ENCODE peak calls at places on chromosomes 6 and 20, in seven cellular contexts. One of them, this sample, is unnamed.

GRCh38 chr20:63628246-63628975 is 1.5 kb upstream of the GMEB2 start:
- DNase-seq in small intestine: peak; percentile 74
- DNase-seq in HEK293T: peak; percentile 75
- DNase-seq in activated CD8-positive, alpha-beta T cell treated with anti-CD3 and anti-CD28 coated beads, Interleukin-2, amount 10 ng/mL, durations not matched to agents 7 days and 5 days: peak; percentile 78
- DNase-seq in natural killer cell: no peak
- DNase-seq in upper lobe of left lung: peak; percentile 68
- DNase-seq in T-helper 1 cell: no peak
- DNase-seq in this sample: no peak

GRCh38 chr6:146503096-146503495 is 40.5 kb upstream of the RAB32 start:
- DNase-seq in small intestine: no peak
- DNase-seq in HEK293T: no peak
- DNase-seq in T-helper 1 cell: no peak
- DNase-seq in activated CD8-positive, alpha-beta T cell treated with anti-CD3 and anti-CD28 coated beads, Interleukin-2, amount 10 ng/mL, durations not matched to agents 7 days and 5 days: no peak
- DNase-seq in upper lobe of left lung: no peak
- DNase-seq in natural killer cell: no peak
- DNase-seq in this sample: no peak

GRCh38 chr20:47379433-47380150 is 23.1 kb upstream of the ZMYND8 start:
- DNase-seq in upper lobe of left lung: no peak
- DNase-seq in activated CD8-positive, alpha-beta T cell treated with anti-CD3 and anti-CD28 coated beads, Interleukin-2, amount 10 ng/mL, durations not matched to agents 7 days and 5 days: no peak
- DNase-seq in HEK293T: no peak
- DNase-seq in small intestine: no peak
- DNase-seq in natural killer cell: no peak
- DNase-seq in T-helper 1 cell: no peak
- DNase-seq in this sample: no peak

GRCh38 chr6:137776786-137777185 is 90.3 kb upstream of the TNFAIP3 start:
- DNase-seq in HEK293T: no peak
- DNase-seq in natural killer cell: no peak
- DNase-seq in small intestine: no peak
- DNase-seq in upper lobe of left lung: no peak
- DNase-seq in T-helper 1 cell: no peak
- DNase-seq in activated CD8-positive, alpha-beta T cell treated with anti-CD3 and anti-CD28 coated beads, Interleukin-2, amount 10 ng/mL, durations not matched to agents 7 days and 5 days: no peak
- DNase-seq in this sample: no peak

GRCh38 chr20:57092112-57092899 is 174.1 kb downstream of the BMP7 start:
- DNase-seq in upper lobe of left lung: peak; percentile 54
- DNase-seq in T-helper 1 cell: peak; percentile 32
- DNase-seq in activated CD8-positive, alpha-beta T cell treated with anti-CD3 and anti-CD28 coated beads, Interleukin-2, amount 10 ng/mL, durations not matched to agents 7 days and 5 days: peak; percentile 74
- DNase-seq in small intestine: peak; percentile 55
- DNase-seq in HEK293T: peak; percentile 85
- DNase-seq in natural killer cell: peak; percentile 30
- DNase-seq in this sample: peak; percentile 82

GRCh38 chr6:144008501-144009245 is 614 bp upstream of the PLAGL1 start:
- DNase-seq in small intestine: no peak
- DNase-seq in natural killer cell: no peak
- DNase-seq in activated CD8-positive, alpha-beta T cell treated with anti-CD3 and anti-CD28 coated beads, Interleukin-2, amount 10 ng/mL, durations not matched to agents 7 days and 5 days: no peak
- DNase-seq in upper lobe of left lung: peak; percentile 33
- DNase-seq in T-helper 1 cell: no peak
- DNase-seq in HEK293T: no peak
- DNase-seq in this sample: no peak

GRCh38 chr6:159429427-159429826 is 260.2 kb downstream of the FNDC1 start:
- DNase-seq in activated CD8-positive, alpha-beta T cell treated with anti-CD3 and anti-CD28 coated beads, Interleukin-2, amount 10 ng/mL, durations not matched to agents 7 days and 5 days: no peak
- DNase-seq in upper lobe of left lung: no peak
- DNase-seq in HEK293T: no peak
- DNase-seq in small intestine: no peak
- DNase-seq in T-helper 1 cell: no peak
- DNase-seq in natural killer cell: no peak
- DNase-seq in this sample: no peak

GRCh38 chr20:5674176-5674660 is 76.0 kb upstream of the SHLD1 start:
- DNase-seq in activated CD8-positive, alpha-beta T cell treated with anti-CD3 and anti-CD28 coated beads, Interleukin-2, amount 10 ng/mL, durations not matched to agents 7 days and 5 days: no peak
- DNase-seq in upper lobe of left lung: no peak
- DNase-seq in T-helper 1 cell: no peak
- DNase-seq in HEK293T: no peak
- DNase-seq in small intestine: peak; percentile 16
- DNase-seq in natural killer cell: no peak
- DNase-seq in this sample: no peak

GRCh38 chr6:148873868-148874267 is 127.0 kb downstream of the UST start:
- DNase-seq in T-helper 1 cell: no peak
- DNase-seq in HEK293T: no peak
- DNase-seq in upper lobe of left lung: no peak
- DNase-seq in natural killer cell: no peak
- DNase-seq in activated CD8-positive, alpha-beta T cell treated with anti-CD3 and anti-CD28 coated beads, Interleukin-2, amount 10 ng/mL, durations not matched to agents 7 days and 5 days: no peak
- DNase-seq in small intestine: no peak
- DNase-seq in this sample: no peak

GRCh38 chr6:31473780-31474725 is 23.9 kb upstream of the MICB start:
- DNase-seq in HEK293T: no peak
- DNase-seq in small intestine: no peak
- DNase-seq in natural killer cell: no peak
- DNase-seq in activated CD8-positive, alpha-beta T cell treated with anti-CD3 and anti-CD28 coated beads, Interleukin-2, amount 10 ng/mL, durations not matched to agents 7 days and 5 days: peak; percentile 9
- DNase-seq in T-helper 1 cell: no peak
- DNase-seq in upper lobe of left lung: no peak
- DNase-seq in this sample: no peak

GRCh38 chr6:99588618-99589289 is 17.9 kb upstream of the PRDM13 start:
- DNase-seq in upper lobe of left lung: peak; percentile 82
- DNase-seq in T-helper 1 cell: peak; percentile 50
- DNase-seq in small intestine: peak; percentile 67
- DNase-seq in natural killer cell: no peak
- DNase-seq in HEK293T: peak; percentile 84
- DNase-seq in activated CD8-positive, alpha-beta T cell treated with anti-CD3 and anti-CD28 coated beads, Interleukin-2, amount 10 ng/mL, durations not matched to agents 7 days and 5 days: peak; percentile 77
- DNase-seq in this sample: no peak

GRCh38 chr6:154450498-154450897 is 60.0 kb downstream of the CNKSR3 start:
- DNase-seq in small intestine: no peak
- DNase-seq in activated CD8-positive, alpha-beta T cell treated with anti-CD3 and anti-CD28 coated beads, Interleukin-2, amount 10 ng/mL, durations not matched to agents 7 days and 5 days: no peak
- DNase-seq in T-helper 1 cell: no peak
- DNase-seq in natural killer cell: no peak
- DNase-seq in upper lobe of left lung: no peak
- DNase-seq in HEK293T: no peak
- DNase-seq in this sample: no peak

GRCh38 chr20:43459022-43459942 is 1.6 kb downstream of the SRSF6 start:
- DNase-seq in upper lobe of left lung: no peak
- DNase-seq in natural killer cell: no peak
- DNase-seq in activated CD8-positive, alpha-beta T cell treated with anti-CD3 and anti-CD28 coated beads, Interleukin-2, amount 10 ng/mL, durations not matched to agents 7 days and 5 days: peak; percentile 46
- DNase-seq in small intestine: peak; percentile 39
- DNase-seq in HEK293T: no peak
- DNase-seq in T-helper 1 cell: no peak
- DNase-seq in this sample: no peak

GRCh38 chr6:2192971-2193370 is 52.4 kb downstream of the GMDS start:
- DNase-seq in upper lobe of left lung: no peak
- DNase-seq in HEK293T: no peak
- DNase-seq in T-helper 1 cell: no peak
- DNase-seq in small intestine: no peak
- DNase-seq in natural killer cell: no peak
- DNase-seq in activated CD8-positive, alpha-beta T cell treated with anti-CD3 and anti-CD28 coated beads, Interleukin-2, amount 10 ng/mL, durations not matched to agents 7 days and 5 days: no peak
- DNase-seq in this sample: no peak

GRCh38 chr6:164690702-164691500 is 618.5 kb downstream of the C6orf118 start:
- DNase-seq in natural killer cell: no peak
- DNase-seq in small intestine: no peak
- DNase-seq in T-helper 1 cell: no peak
- DNase-seq in activated CD8-positive, alpha-beta T cell treated with anti-CD3 and anti-CD28 coated beads, Interleukin-2, amount 10 ng/mL, durations not matched to agents 7 days and 5 days: no peak
- DNase-seq in upper lobe of left lung: no peak
- DNase-seq in HEK293T: no peak
- DNase-seq in this sample: no peak

GRCh38 chr6:149477544-149477943 is 7.3 kb downstream of the ZC3H12D start:
- DNase-seq in activated CD8-positive, alpha-beta T cell treated with anti-CD3 and anti-CD28 coated beads, Interleukin-2, amount 10 ng/mL, durations not matched to agents 7 days and 5 days: no peak
- DNase-seq in small intestine: no peak
- DNase-seq in HEK293T: no peak
- DNase-seq in natural killer cell: no peak
- DNase-seq in T-helper 1 cell: no peak
- DNase-seq in upper lobe of left lung: no peak
- DNase-seq in this sample: no peak

GRCh38 chr6:163808231-163808630 is 393.7 kb downstream of the QKI start:
- DNase-seq in upper lobe of left lung: no peak
- DNase-seq in natural killer cell: no peak
- DNase-seq in activated CD8-positive, alpha-beta T cell treated with anti-CD3 and anti-CD28 coated beads, Interleukin-2, amount 10 ng/mL, durations not matched to agents 7 days and 5 days: no peak
- DNase-seq in HEK293T: no peak
- DNase-seq in small intestine: no peak
- DNase-seq in T-helper 1 cell: no peak
- DNase-seq in this sample: no peak

GRCh38 chr20:57787969-57788781 is 78.4 kb upstream of the PMEPA1 start:
- DNase-seq in upper lobe of left lung: peak; percentile 8
- DNase-seq in HEK293T: no peak
- DNase-seq in activated CD8-positive, alpha-beta T cell treated with anti-CD3 and anti-CD28 coated beads, Interleukin-2, amount 10 ng/mL, durations not matched to agents 7 days and 5 days: no peak
- DNase-seq in natural killer cell: no peak
- DNase-seq in T-helper 1 cell: no peak
- DNase-seq in small intestine: no peak
- DNase-seq in this sample: no peak

GRCh38 chr6:39593644-39594043 is 131.6 kb downstream of the KIF6 start:
- DNase-seq in small intestine: no peak
- DNase-seq in HEK293T: no peak
- DNase-seq in upper lobe of left lung: no peak
- DNase-seq in natural killer cell: no peak
- DNase-seq in activated CD8-positive, alpha-beta T cell treated with anti-CD3 and anti-CD28 coated beads, Interleukin-2, amount 10 ng/mL, durations not matched to agents 7 days and 5 days: no peak
- DNase-seq in T-helper 1 cell: no peak
- DNase-seq in this sample: no peak

GRCh38 chr6:156420172-156420993 is 356.8 kb upstream of the ARID1B start:
- DNase-seq in natural killer cell: no peak
- DNase-seq in T-helper 1 cell: no peak
- DNase-seq in small intestine: no peak
- DNase-seq in upper lobe of left lung: no peak
- DNase-seq in activated CD8-positive, alpha-beta T cell treated with anti-CD3 and anti-CD28 coated beads, Interleukin-2, amount 10 ng/mL, durations not matched to agents 7 days and 5 days: no peak
- DNase-seq in HEK293T: no peak
- DNase-seq in this sample: no peak

GRCh38 chr20:51871943-51872342 is 69.6 kb upstream of the SALL4 start:
- DNase-seq in natural killer cell: no peak
- DNase-seq in small intestine: no peak
- DNase-seq in activated CD8-positive, alpha-beta T cell treated with anti-CD3 and anti-CD28 coated beads, Interleukin-2, amount 10 ng/mL, durations not matched to agents 7 days and 5 days: no peak
- DNase-seq in upper lobe of left lung: no peak
- DNase-seq in HEK293T: peak; percentile 67
- DNase-seq in T-helper 1 cell: no peak
- DNase-seq in this sample: no peak

GRCh38 chr6:108168501-108168979 is 2.7 kb downstream of the NR2E1 start:
- DNase-seq in small intestine: no peak
- DNase-seq in activated CD8-positive, alpha-beta T cell treated with anti-CD3 and anti-CD28 coated beads, Interleukin-2, amount 10 ng/mL, durations not matched to agents 7 days and 5 days: no peak
- DNase-seq in T-helper 1 cell: no peak
- DNase-seq in HEK293T: no peak
- DNase-seq in upper lobe of left lung: peak; percentile 28
- DNase-seq in natural killer cell: no peak
- DNase-seq in this sample: no peak

GRCh38 chr6:109791301-109791700 is 100.2 kb downstream of the FIG4 start:
- DNase-seq in small intestine: no peak
- DNase-seq in upper lobe of left lung: no peak
- DNase-seq in HEK293T: no peak
- DNase-seq in natural killer cell: no peak
- DNase-seq in T-helper 1 cell: no peak
- DNase-seq in activated CD8-positive, alpha-beta T cell treated with anti-CD3 and anti-CD28 coated beads, Interleukin-2, amount 10 ng/mL, durations not matched to agents 7 days and 5 days: no peak
- DNase-seq in this sample: no peak

GRCh38 chr20:4225778-4226177 is 210.4 kb upstream of the RNF24 start:
- DNase-seq in activated CD8-positive, alpha-beta T cell treated with anti-CD3 and anti-CD28 coated beads, Interleukin-2, amount 10 ng/mL, durations not matched to agents 7 days and 5 days: no peak
- DNase-seq in HEK293T: no peak
- DNase-seq in upper lobe of left lung: no peak
- DNase-seq in natural killer cell: no peak
- DNase-seq in T-helper 1 cell: no peak
- DNase-seq in small intestine: no peak
- DNase-seq in this sample: no peak

GRCh38 chr6:2635911-2636310 is 114.8 kb downstream of the MYLK4 start:
- DNase-seq in T-helper 1 cell: no peak
- DNase-seq in natural killer cell: no peak
- DNase-seq in upper lobe of left lung: no peak
- DNase-seq in small intestine: no peak
- DNase-seq in activated CD8-positive, alpha-beta T cell treated with anti-CD3 and anti-CD28 coated beads, Interleukin-2, amount 10 ng/mL, durations not matched to agents 7 days and 5 days: no peak
- DNase-seq in HEK293T: no peak
- DNase-seq in this sample: no peak

This sample was measured in type B pancreatic cell.